ENCODE peak calls at places on chromosome 7, in five cellular contexts. One of them, this sample, is unnamed.

GRCh38 chr7:82323806-82324205 is 119.8 kb downstream of the CACNA2D1 start:
- DNase-seq in GM12878: no peak
- DNase-seq in fibroblast of lung: no peak
- DNase-seq in fibroblast of villous mesenchyme: no peak
- DNase-seq in ovary: no peak
- DNase-seq in this sample: no peak

GRCh38 chr7:101935521-101936141 is 118.2 kb downstream of the CUX1 start:
- DNase-seq in GM12878: no peak
- DNase-seq in fibroblast of lung: peak
- DNase-seq in fibroblast of villous mesenchyme: no peak
- DNase-seq in ovary: no peak
- DNase-seq in this sample: no peak

GRCh38 chr7:85001493-85002345 is 185.1 kb downstream of the SEMA3D start:
- DNase-seq in GM12878: no peak
- DNase-seq in fibroblast of lung: no peak
- DNase-seq in fibroblast of villous mesenchyme: peak
- DNase-seq in ovary: no peak
- DNase-seq in this sample: no peak

GRCh38 chr7:77653572-77653971 is 42.7 kb upstream of the RSBN1L start:
- DNase-seq in GM12878: no peak
- DNase-seq in fibroblast of lung: no peak
- DNase-seq in fibroblast of villous mesenchyme: no peak
- DNase-seq in ovary: no peak
- DNase-seq in this sample: no peak

GRCh38 chr7:91995391-91995790 is 54.7 kb downstream of the AKAP9 start:
- DNase-seq in GM12878: peak
- DNase-seq in fibroblast of lung: no peak
- DNase-seq in fibroblast of villous mesenchyme: no peak
- DNase-seq in ovary: no peak
- DNase-seq in this sample: no peak

GRCh38 chr7:69204936-69205335 is 393.3 kb upstream of the AUTS2 start:
- DNase-seq in GM12878: no peak
- DNase-seq in fibroblast of lung: no peak
- DNase-seq in fibroblast of villous mesenchyme: no peak
- DNase-seq in ovary: no peak
- DNase-seq in this sample: peak

GRCh38 chr7:105678811-105679495 is 97.7 kb upstream of the EFCAB10 start:
- DNase-seq in GM12878: no peak
- DNase-seq in fibroblast of lung: peak
- DNase-seq in fibroblast of villous mesenchyme: peak
- DNase-seq in ovary: peak
- DNase-seq in this sample: no peak

GRCh38 chr7:110534241-110534931 is 556.5 kb upstream of the LRRN3 start:
- DNase-seq in GM12878: no peak
- DNase-seq in fibroblast of lung: peak
- DNase-seq in fibroblast of villous mesenchyme: peak
- DNase-seq in ovary: peak
- DNase-seq in this sample: no peak

GRCh38 chr7:25384820-25385560 is 156.7 kb upstream of the NPVF start:
- DNase-seq in GM12878: no peak
- DNase-seq in fibroblast of lung: no peak
- DNase-seq in fibroblast of villous mesenchyme: no peak
- DNase-seq in ovary: no peak
- DNase-seq in this sample: no peak

GRCh38 chr7:154996756-154997155 is 6.2 kb downstream of the PAXIP1 start:
- DNase-seq in GM12878: no peak
- DNase-seq in fibroblast of lung: no peak
- DNase-seq in fibroblast of villous mesenchyme: no peak
- DNase-seq in ovary: no peak
- DNase-seq in this sample: no peak

GRCh38 chr7:50793115-50793946 is 10.6 kb upstream of the GRB10 start:
- DNase-seq in GM12878: no peak
- DNase-seq in fibroblast of lung: peak
- DNase-seq in fibroblast of villous mesenchyme: peak
- DNase-seq in ovary: peak
- DNase-seq in this sample: no peak

GRCh38 chr7:106793015-106793651 is 71.9 kb upstream of the PIK3CG start:
- DNase-seq in GM12878: no peak
- DNase-seq in fibroblast of lung: peak
- DNase-seq in fibroblast of villous mesenchyme: peak
- DNase-seq in ovary: no peak
- DNase-seq in this sample: no peak

GRCh38 chr7:4722960-4723359 is 40.9 kb downstream of the FOXK1 start:
- DNase-seq in GM12878: no peak
- DNase-seq in fibroblast of lung: no peak
- DNase-seq in fibroblast of villous mesenchyme: no peak
- DNase-seq in ovary: no peak
- DNase-seq in this sample: no peak

GRCh38 chr7:130903358-130903974 is 169.5 kb upstream of the KLF14 start:
- DNase-seq in GM12878: no peak
- DNase-seq in fibroblast of lung: peak
- DNase-seq in fibroblast of villous mesenchyme: peak
- DNase-seq in ovary: no peak
- DNase-seq in this sample: peak

GRCh38 chr7:41007351-41007751 is 695.5 kb downstream of the INHBA start:
- DNase-seq in GM12878: no peak
- DNase-seq in fibroblast of lung: no peak
- DNase-seq in fibroblast of villous mesenchyme: peak
- DNase-seq in ovary: no peak
- DNase-seq in this sample: no peak

GRCh38 chr7:28630350-28630749 is 218.0 kb downstream of the CREB5 start:
- DNase-seq in GM12878: no peak
- DNase-seq in fibroblast of lung: peak
- DNase-seq in fibroblast of villous mesenchyme: no peak
- DNase-seq in ovary: no peak
- DNase-seq in this sample: no peak

GRCh38 chr7:5296627-5297226 is 14.0 kb downstream of the SLC29A4 start:
- DNase-seq in GM12878: peak
- DNase-seq in fibroblast of lung: no peak
- DNase-seq in fibroblast of villous mesenchyme: no peak
- DNase-seq in ovary: no peak
- DNase-seq in this sample: no peak

GRCh38 chr7:127995866-127996215 is 35.4 kb downstream of the LRRC4 start:
- DNase-seq in GM12878: no peak
- DNase-seq in fibroblast of lung: no peak
- DNase-seq in fibroblast of villous mesenchyme: no peak
- DNase-seq in ovary: no peak
- DNase-seq in this sample: no peak

GRCh38 chr7:7330997-7331396 is 148.7 kb downstream of the C1GALT1 start:
- DNase-seq in GM12878: no peak
- DNase-seq in fibroblast of lung: no peak
- DNase-seq in fibroblast of villous mesenchyme: no peak
- DNase-seq in ovary: no peak
- DNase-seq in this sample: no peak

GRCh38 chr7:46557295-46557711 is 636.2 kb upstream of the IGFBP3 start:
- DNase-seq in GM12878: no peak
- DNase-seq in fibroblast of lung: no peak
- DNase-seq in fibroblast of villous mesenchyme: peak
- DNase-seq in ovary: no peak
- DNase-seq in this sample: no peak

GRCh38 chr7:47804767-47805545 is 143.3 kb downstream of the PKD1L1 start:
- DNase-seq in GM12878: no peak
- DNase-seq in fibroblast of lung: no peak
- DNase-seq in fibroblast of villous mesenchyme: peak
- DNase-seq in ovary: no peak
- DNase-seq in this sample: no peak

GRCh38 chr7:35424869-35425495 is 171.1 kb upstream of the TBX20 start:
- DNase-seq in GM12878: no peak
- DNase-seq in fibroblast of lung: peak
- DNase-seq in fibroblast of villous mesenchyme: peak
- DNase-seq in ovary: peak
- DNase-seq in this sample: no peak

GRCh38 chr7:157782041-157782440 is 445.2 kb downstream of the DNAJB6 start:
- DNase-seq in GM12878: no peak
- DNase-seq in fibroblast of lung: no peak
- DNase-seq in fibroblast of villous mesenchyme: no peak
- DNase-seq in ovary: no peak
- DNase-seq in this sample: no peak

GRCh38 chr7:66928388-66928787 is 7.4 kb downstream of the TMEM248 start:
- DNase-seq in GM12878: no peak
- DNase-seq in fibroblast of lung: peak
- DNase-seq in fibroblast of villous mesenchyme: no peak
- DNase-seq in ovary: no peak
- DNase-seq in this sample: no peak

GRCh38 chr7:142602756-142603155 is 146.5 kb upstream of the PRSS1 start:
- DNase-seq in GM12878: no peak
- DNase-seq in fibroblast of lung: no peak
- DNase-seq in fibroblast of villous mesenchyme: no peak
- DNase-seq in ovary: no peak
- DNase-seq in this sample: no peak

GRCh38 chr7:81676105-81676811 is 93.6 kb downstream of the HGF start:
- DNase-seq in GM12878: no peak
- DNase-seq in fibroblast of lung: no peak
- DNase-seq in fibroblast of villous mesenchyme: no peak
- DNase-seq in ovary: no peak
- DNase-seq in this sample: no peak

GRCh38 chr7:140673063-140673769 is 471 bp downstream of the ADCK2 start:
- DNase-seq in GM12878: no peak
- DNase-seq in fibroblast of lung: no peak
- DNase-seq in fibroblast of villous mesenchyme: peak
- DNase-seq in ovary: peak
- DNase-seq in this sample: no peak

GRCh38 chr7:133230591-133231194 is 22.2 kb upstream of the EXOC4 start:
- DNase-seq in GM12878: no peak
- DNase-seq in fibroblast of lung: peak
- DNase-seq in fibroblast of villous mesenchyme: peak
- DNase-seq in ovary: no peak
- DNase-seq in this sample: no peak

GRCh38 chr7:82471351-82472020 is 27.9 kb upstream of the CACNA2D1 start:
- DNase-seq in GM12878: no peak
- DNase-seq in fibroblast of lung: no peak
- DNase-seq in fibroblast of villous mesenchyme: no peak
- DNase-seq in ovary: no peak
- DNase-seq in this sample: no peak

GRCh38 chr7:43289826-43290225 is 177.4 kb downstream of the HECW1 start:
- DNase-seq in GM12878: no peak
- DNase-seq in fibroblast of lung: no peak
- DNase-seq in fibroblast of villous mesenchyme: no peak
- DNase-seq in ovary: no peak
- DNase-seq in this sample: no peak

GRCh38 chr7:104700336-104700735 is 313.7 kb upstream of the KMT2E start:
- DNase-seq in GM12878: no peak
- DNase-seq in fibroblast of lung: no peak
- DNase-seq in fibroblast of villous mesenchyme: no peak
- DNase-seq in ovary: no peak
- DNase-seq in this sample: no peak

GRCh38 chr7:39609462-39610149 is 13.8 kb upstream of the RALA start:
- DNase-seq in GM12878: no peak
- DNase-seq in fibroblast of lung: no peak
- DNase-seq in fibroblast of villous mesenchyme: no peak
- DNase-seq in ovary: no peak
- DNase-seq in this sample: no peak

DNA sequence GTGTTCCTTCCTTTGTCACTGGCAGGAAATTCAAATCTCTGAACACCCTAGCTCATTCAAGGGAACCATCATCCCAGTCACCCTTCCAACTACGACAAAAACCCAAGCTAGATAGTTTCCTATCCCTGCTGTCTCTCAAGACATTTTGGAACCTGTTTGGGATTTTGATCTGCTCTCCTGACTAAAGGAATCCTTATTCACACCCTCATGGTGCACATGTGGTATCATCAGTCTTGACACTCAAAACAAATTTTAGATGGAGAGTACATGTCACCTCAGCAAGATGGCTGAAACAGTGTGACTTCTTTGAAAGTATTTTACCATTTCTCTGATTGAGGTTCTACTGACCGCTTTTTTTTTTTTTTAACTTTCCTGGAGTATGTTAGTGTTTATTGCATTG is 234.3 kb upstream of the TMEM229A start:
- DNase-seq in GM12878: no peak
- DNase-seq in fibroblast of lung: no peak
- DNase-seq in fibroblast of villous mesenchyme: no peak
- DNase-seq in ovary: no peak
- DNase-seq in this sample: no peak
- TF ChIP-seq CTCF in GM12878: no peak
- TF ChIP-seq CTCF in fibroblast of lung: no peak
- TF ChIP-seq CTCF in fibroblast of villous mesenchyme: no peak
- TF ChIP-seq CTCF in ovary: no peak
- TF ChIP-seq CTCF in this sample: no peak

GRCh38 chr7:97026705-97027426 is 2.2 kb upstream of the DLX5 start:
- DNase-seq in GM12878: no peak
- DNase-seq in fibroblast of lung: no peak
- DNase-seq in fibroblast of villous mesenchyme: no peak
- DNase-seq in ovary: no peak
- DNase-seq in this sample: no peak
- H3K4me3 ChIP-seq in GM12878: no peak
- H3K4me3 ChIP-seq in fibroblast of lung: no peak
- H3K4me3 ChIP-seq in fibroblast of villous mesenchyme: peak
- H3K4me3 ChIP-seq in ovary: no peak
- H3K4me3 ChIP-seq in this sample: no peak

GRCh38 chr7:94675356-94675755 is 19.4 kb upstream of the SGCE start:
- DNase-seq in GM12878: no peak
- DNase-seq in fibroblast of lung: no peak
- DNase-seq in fibroblast of villous mesenchyme: no peak
- DNase-seq in ovary: no peak
- DNase-seq in this sample: no peak
- TF ChIP-seq CTCF in GM12878: no peak
- TF ChIP-seq CTCF in fibroblast of lung: no peak
- TF ChIP-seq CTCF in fibroblast of villous mesenchyme: no peak
- TF ChIP-seq CTCF in ovary: no peak
- TF ChIP-seq CTCF in this sample: no peak

DNA sequence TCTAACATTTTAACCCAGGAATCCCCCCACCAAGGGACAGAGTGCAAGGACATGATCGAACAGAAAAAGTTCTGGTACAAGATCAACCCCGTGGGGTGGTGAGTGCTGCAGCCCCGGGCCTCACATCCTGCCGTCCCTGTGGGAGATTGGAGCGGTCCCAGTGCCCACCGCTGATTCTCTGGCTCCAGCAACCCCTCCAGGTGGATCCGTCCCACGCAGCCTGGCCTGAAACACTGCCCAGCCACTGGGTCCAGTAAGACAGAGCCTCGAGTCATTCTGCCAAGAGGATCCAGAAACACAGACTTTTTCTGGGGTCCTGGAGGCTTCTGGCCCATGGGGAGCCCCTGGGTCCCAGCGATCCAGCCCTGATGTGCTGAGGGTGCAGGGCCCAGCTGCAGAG is 29.5 kb downstream of the GRIFIN start:
- DNase-seq in GM12878: no peak
- DNase-seq in fibroblast of lung: no peak
- DNase-seq in fibroblast of villous mesenchyme: no peak
- DNase-seq in ovary: no peak
- DNase-seq in this sample: no peak
- H3K4me3 ChIP-seq in GM12878: no peak
- H3K4me3 ChIP-seq in fibroblast of lung: no peak
- H3K4me3 ChIP-seq in fibroblast of villous mesenchyme: no peak
- H3K4me3 ChIP-seq in ovary: no peak
- H3K4me3 ChIP-seq in this sample: no peak